ENCODE peak calls at places on chromosome 18, in four cellular contexts. One of them, this sample, is unnamed.

GRCh38 chr18:52118684-52119083 is 221.3 kb upstream of the DCC start:
- DNase-seq in GM23338: no peak
- DNase-seq in SK-N-SH: no peak
- DNase-seq in sigmoid colon: no peak
- DNase-seq in this sample: no peak

GRCh38 chr18:24964213-24964612 is 387.8 kb downstream of the ZNF521 start:
- DNase-seq in GM23338: peak; percentile 67
- DNase-seq in SK-N-SH: no peak
- DNase-seq in sigmoid colon: no peak
- DNase-seq in this sample: no peak

GRCh38 chr18:47919916-47920315 is 10.5 kb downstream of the SMAD2 start:
- DNase-seq in GM23338: no peak
- DNase-seq in SK-N-SH: no peak
- DNase-seq in sigmoid colon: no peak
- DNase-seq in this sample: no peak

GRCh38 chr18:22817844-22818243 is 115.3 kb upstream of the RBBP8 start:
- DNase-seq in GM23338: no peak
- DNase-seq in SK-N-SH: no peak
- DNase-seq in sigmoid colon: no peak
- DNase-seq in this sample: no peak

GRCh38 chr18:41966943-41967342 is 11.9 kb downstream of the PIK3C3 start:
- DNase-seq in GM23338: no peak
- DNase-seq in SK-N-SH: no peak
- DNase-seq in sigmoid colon: no peak
- DNase-seq in this sample: no peak

GRCh38 chr18:59123588-59124369 is 15.9 kb upstream of the SEC11C start:
- DNase-seq in GM23338: no peak
- DNase-seq in SK-N-SH: no peak
- DNase-seq in sigmoid colon: no peak
- DNase-seq in this sample: no peak

GRCh38 chr18:56413862-56414261 is 224.5 kb downstream of the TXNL1 start:
- DNase-seq in GM23338: peak; percentile 70
- DNase-seq in SK-N-SH: no peak
- DNase-seq in sigmoid colon: no peak
- DNase-seq in this sample: no peak

GRCh38 chr18:67154979-67155378 is 361.5 kb downstream of the DSEL start:
- DNase-seq in GM23338: peak; percentile 35
- DNase-seq in SK-N-SH: no peak
- DNase-seq in sigmoid colon: no peak
- DNase-seq in this sample: no peak

GRCh38 chr18:34862561-34862960 is 152.5 kb downstream of the DTNA start:
- DNase-seq in GM23338: no peak
- DNase-seq in SK-N-SH: no peak
- DNase-seq in sigmoid colon: no peak
- DNase-seq in this sample: no peak

GRCh38 chr18:46333371-46334199 is 229.4 kb downstream of the HAUS1 start:
- DNase-seq in GM23338: peak; percentile 69
- DNase-seq in SK-N-SH: peak; percentile 96
- DNase-seq in sigmoid colon: peak; percentile 56
- DNase-seq in this sample: no peak

GRCh38 chr18:67553471-67553870 is 37.0 kb upstream of the DSEL start:
- DNase-seq in GM23338: no peak
- DNase-seq in SK-N-SH: no peak
- DNase-seq in sigmoid colon: no peak
- DNase-seq in this sample: no peak

GRCh38 chr18:13222371-13223281 is 4.1 kb downstream of the LDLRAD4 start:
- DNase-seq in GM23338: no peak
- DNase-seq in SK-N-SH: peak; percentile 77
- DNase-seq in sigmoid colon: peak; percentile 95
- DNase-seq in this sample: peak; percentile 77

GRCh38 chr18:28177828-28178635 is 1.1 kb upstream of the CDH2 start:
- DNase-seq in GM23338: peak; percentile 82
- DNase-seq in SK-N-SH: peak; percentile 93
- DNase-seq in sigmoid colon: no peak
- DNase-seq in this sample: peak; percentile 67

GRCh38 chr18:68148862-68149261 is 566.0 kb downstream of the TMX3 start:
- DNase-seq in GM23338: peak; percentile 38
- DNase-seq in SK-N-SH: no peak
- DNase-seq in sigmoid colon: no peak
- DNase-seq in this sample: no peak

GRCh38 chr18:79928563-79928960 is 22.9 kb downstream of the SLC66A2 start:
- DNase-seq in GM23338: no peak
- DNase-seq in SK-N-SH: no peak
- DNase-seq in sigmoid colon: peak; percentile 48
- DNase-seq in this sample: peak; percentile 5

GRCh38 chr18:8478166-8478967 is 130.9 kb upstream of the RAB12 start:
- DNase-seq in GM23338: peak; percentile 94
- DNase-seq in SK-N-SH: peak; percentile 77
- DNase-seq in sigmoid colon: no peak
- DNase-seq in this sample: peak; percentile 63

GRCh38 chr18:9507565-9508088 is 32.3 kb downstream of the RALBP1 start:
- DNase-seq in GM23338: no peak
- DNase-seq in SK-N-SH: no peak
- DNase-seq in sigmoid colon: no peak
- DNase-seq in this sample: no peak

GRCh38 chr18:1573732-1574131 is 669.1 kb downstream of the ADCYAP1 start:
- DNase-seq in GM23338: no peak
- DNase-seq in SK-N-SH: no peak
- DNase-seq in sigmoid colon: no peak
- DNase-seq in this sample: no peak

GRCh38 chr18:9568186-9568585 is 46.2 kb downstream of the PPP4R1 start:
- DNase-seq in GM23338: no peak
- DNase-seq in SK-N-SH: no peak
- DNase-seq in sigmoid colon: no peak
- DNase-seq in this sample: no peak

GRCh38 chr18:4203525-4203924 is 251.6 kb downstream of the DLGAP1 start:
- DNase-seq in GM23338: no peak
- DNase-seq in SK-N-SH: no peak
- DNase-seq in sigmoid colon: no peak
- DNase-seq in this sample: no peak

GRCh38 chr18:23523429-23524212 is 20.3 kb downstream of the RMC1 start:
- DNase-seq in GM23338: no peak
- DNase-seq in SK-N-SH: no peak
- DNase-seq in sigmoid colon: no peak
- DNase-seq in this sample: no peak

GRCh38 chr18:28041366-28041765 is 135.6 kb downstream of the CDH2 start:
- DNase-seq in GM23338: no peak
- DNase-seq in SK-N-SH: peak; percentile 22
- DNase-seq in sigmoid colon: no peak
- DNase-seq in this sample: no peak

GRCh38 chr18:3593381-3593903 is 143.5 kb downstream of the TGIF1 start:
- DNase-seq in GM23338: peak; percentile 59
- DNase-seq in SK-N-SH: peak; percentile 68
- DNase-seq in sigmoid colon: no peak
- DNase-seq in this sample: no peak

GRCh38 chr18:10727477-10727876 is 201.7 kb downstream of the NAPG start:
- DNase-seq in GM23338: no peak
- DNase-seq in SK-N-SH: no peak
- DNase-seq in sigmoid colon: no peak
- DNase-seq in this sample: no peak

GRCh38 chr18:21599585-21600525 is 649 bp downstream of the ESCO1 start:
- DNase-seq in GM23338: peak; percentile 79
- DNase-seq in SK-N-SH: peak; percentile 82
- DNase-seq in sigmoid colon: peak; percentile 76
- DNase-seq in this sample: peak; percentile 78

DNA sequence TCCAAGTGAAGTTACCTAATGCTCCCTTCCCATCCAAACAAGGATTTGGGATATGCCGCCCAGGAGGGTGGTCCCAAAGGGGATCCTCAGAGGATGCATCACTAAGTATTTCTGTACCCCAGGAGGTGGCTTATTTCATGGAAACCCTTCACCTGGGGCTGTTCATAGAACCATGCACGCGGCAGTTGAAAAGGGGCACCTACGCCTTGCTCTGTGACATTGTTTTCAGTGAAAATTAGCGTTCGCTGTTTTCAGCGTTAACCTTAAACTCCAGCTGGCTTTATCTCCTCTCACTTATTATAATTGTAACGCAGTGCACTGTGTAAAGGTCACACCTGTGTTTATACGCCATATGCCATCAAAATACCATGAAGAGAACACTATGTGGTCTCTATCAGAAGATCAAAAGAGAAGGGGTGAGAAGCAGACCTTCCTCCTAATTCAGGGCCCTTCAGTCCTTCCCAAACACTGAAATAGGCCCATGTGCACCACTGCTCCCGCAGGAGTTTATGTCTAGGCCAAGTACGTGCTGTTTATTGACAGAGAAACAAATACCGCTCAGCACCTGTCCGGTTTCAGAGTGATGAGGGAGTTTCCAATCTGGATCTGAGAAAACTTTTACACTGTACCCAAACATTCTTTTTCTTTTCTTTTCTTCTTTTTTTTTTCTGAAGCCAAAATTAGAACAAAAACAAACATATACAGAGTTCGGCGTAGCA is 162.1 kb downstream of the BCL2 start:
- DNase-seq in GM23338: no peak
- DNase-seq in SK-N-SH: no peak
- DNase-seq in sigmoid colon: no peak
- DNase-seq in this sample: no peak
- TF ChIP-seq POLR2AphosphoS5 in GM23338: no peak
- TF ChIP-seq POLR2AphosphoS5 in SK-N-SH: no peak
- TF ChIP-seq POLR2AphosphoS5 in sigmoid colon: no peak
- TF ChIP-seq POLR2AphosphoS5 in this sample: no peak

GRCh38 chr18:57585421-57585820 is 1.1 kb downstream of the FECH start:
- DNase-seq in GM23338: no peak
- DNase-seq in SK-N-SH: peak; percentile 22
- DNase-seq in sigmoid colon: no peak
- DNase-seq in this sample: no peak
- H3K4me1 ChIP-seq in GM23338: peaks cover 16% of the 10 kb centered on the region
- H3K4me1 ChIP-seq in SK-N-SH: peaks cover 12% of the 10 kb centered on the region
- H3K4me1 ChIP-seq in sigmoid colon: no peaks in the 10 kb centered on the region
- H3K4me1 ChIP-seq in this sample: peaks cover 19% of the 10 kb centered on the region

GRCh38 chr18:73835656-73836055 is 312.0 kb downstream of the FBXO15 start:
- DNase-seq in GM23338: no peak
- DNase-seq in SK-N-SH: no peak
- DNase-seq in sigmoid colon: no peak
- DNase-seq in this sample: no peak
- TF ChIP-seq POLR2AphosphoS5 in GM23338: no peak
- TF ChIP-seq POLR2AphosphoS5 in SK-N-SH: no peak
- TF ChIP-seq POLR2AphosphoS5 in sigmoid colon: no peak
- TF ChIP-seq POLR2AphosphoS5 in this sample: no peak

GRCh38 chr18:77899972-77900754 is 650.5 kb downstream of the GALR1 start:
- DNase-seq in GM23338: peak; percentile 80
- DNase-seq in SK-N-SH: peak; percentile 89
- DNase-seq in sigmoid colon: no peak
- DNase-seq in this sample: peak; percentile 35
- H3K4me1 ChIP-seq in GM23338: no peaks in the 10 kb centered on the region
- H3K4me1 ChIP-seq in SK-N-SH: no peaks in the 10 kb centered on the region
- H3K4me1 ChIP-seq in sigmoid colon: no peaks in the 10 kb centered on the region
- H3K4me1 ChIP-seq in this sample: peaks cover 3% of the 10 kb centered on the region

GRCh38 chr18:36592282-36592681 is 236.5 kb downstream of the TPGS2 start:
- DNase-seq in GM23338: no peak
- DNase-seq in SK-N-SH: no peak
- DNase-seq in sigmoid colon: no peak
- DNase-seq in this sample: no peak
- TF ChIP-seq POLR2AphosphoS5 in GM23338: no peak
- TF ChIP-seq POLR2AphosphoS5 in SK-N-SH: no peak
- TF ChIP-seq POLR2AphosphoS5 in sigmoid colon: no peak
- TF ChIP-seq POLR2AphosphoS5 in this sample: no peak

GRCh38 chr18:51037230-51037629 is 7.2 kb downstream of the SMAD4 start:
- DNase-seq in GM23338: no peak
- DNase-seq in SK-N-SH: no peak
- DNase-seq in sigmoid colon: no peak
- DNase-seq in this sample: no peak
- H3K4me1 ChIP-seq in GM23338: peaks cover 72% of the 10 kb centered on the region
- H3K4me1 ChIP-seq in SK-N-SH: peaks cover 19% of the 10 kb centered on the region
- H3K4me1 ChIP-seq in sigmoid colon: no peaks in the 10 kb centered on the region
- H3K4me1 ChIP-seq in this sample: peaks cover 100% of the 10 kb centered on the region

DNA sequence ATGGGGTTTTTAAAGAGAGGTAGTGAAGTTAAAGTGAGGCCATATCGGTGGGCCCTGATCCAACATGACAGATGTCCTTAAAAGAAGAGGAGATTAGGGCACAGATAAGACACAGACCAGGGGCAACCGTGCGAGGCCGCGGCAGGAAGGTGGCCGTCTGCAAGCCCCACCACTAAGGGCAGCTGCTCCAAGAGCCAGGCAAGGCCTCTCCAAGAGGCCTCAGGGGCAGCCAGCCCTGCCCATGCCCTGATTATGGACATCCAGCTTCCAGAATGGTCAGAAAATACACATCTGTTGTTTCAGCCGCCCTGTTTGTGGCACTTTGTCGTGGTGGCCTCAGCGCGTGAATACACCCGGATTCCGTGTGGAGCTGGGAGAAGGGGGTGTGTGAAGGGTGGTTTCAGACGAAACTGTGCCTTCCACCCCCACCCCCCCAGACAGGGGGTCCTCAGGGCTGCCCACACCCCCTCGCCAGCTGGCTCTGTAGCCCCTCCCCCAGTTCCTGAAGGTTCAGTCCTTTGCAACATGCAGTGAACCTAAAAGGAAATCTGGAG is 74.1 kb upstream of the SMAD7 start:
- DNase-seq in GM23338: no peak
- DNase-seq in SK-N-SH: peak; percentile 63
- DNase-seq in sigmoid colon: no peak
- DNase-seq in this sample: no peak
- TF ChIP-seq POLR2AphosphoS5 in GM23338: no peak
- TF ChIP-seq POLR2AphosphoS5 in SK-N-SH: no peak
- TF ChIP-seq POLR2AphosphoS5 in sigmoid colon: no peak
- TF ChIP-seq POLR2AphosphoS5 in this sample: no peak

This sample was measured in stomach.